ENCODE peak calls at places on chromosomes 13 and 19, in nine cellular contexts. D, Z, T, M, Q, L, I, R and B are unnamed samples.
A peak's percentile ranks its signal among the peaks of the same experiment; 100 is the strongest.

GRCh38 chr19:55441319-55441691 is 1.8 kb downstream of the SHISA7 start:
- DNase-seq in D (no peak), Z (no peak), T (no peak), M (no peak), Q (no peak), L (peak; percentile 43), I (no peak), R (no peak), B (no peak)

GRCh38 chr13:106548064-106548696 is 12.7 kb upstream of the EFNB2 start:
- DNase-seq in D (no peak), Z (no peak), T (no peak), M (no peak), Q (no peak), L (no peak), I (no peak), R (no peak), B (no peak)

GRCh38 chr19:56159009-56159501 is 16.8 kb upstream of the GALP start:
- DNase-seq in D (no peak), Z (no peak), T (no peak), M (no peak), Q (no peak), L (no peak), I (no peak), R (no peak), B (no peak)

GRCh38 chr13:98346904-98347636 is 170.0 kb upstream of the RNF113B start:
- DNase-seq in D (no peak), Z (no peak), T (no peak), M (no peak), Q (no peak), L (no peak), I (no peak), R (no peak), B (no peak)

GRCh38 chr19:43229315-43229714 is 23.9 kb upstream of the PSG4 start:
- DNase-seq in D (no peak), Z (no peak), T (peak; percentile 42), M (peak; percentile 12), Q (no peak), L (no peak), I (no peak), R (no peak), B (no peak)

GRCh38 chr19:39736088-39736487 is 1.7 kb downstream of the CLC start:
- DNase-seq in D (no peak), Z (no peak), T (no peak), M (no peak), Q (no peak), L (no peak), I (no peak), R (no peak), B (no peak)

GRCh38 chr19:40717880-40718773 is 1.2 kb downstream of the ITPKC start:
- DNase-seq in D (no peak), Z (no peak), T (no peak), M (no peak), Q (no peak), L (no peak), I (no peak), R (no peak), B (no peak)

GRCh38 chr13:23348270-23349126 is 85.0 kb downstream of the SACS start:
- DNase-seq in D (no peak), Z (no peak), T (no peak), M (no peak), Q (no peak), L (no peak), I (no peak), R (no peak), B (no peak)

GRCh38 chr13:106277483-106278154 is 257.8 kb downstream of the EFNB2 start:
- DNase-seq in D (no peak), Z (no peak), T (no peak), M (no peak), Q (no peak), L (no peak), I (no peak), R (no peak), B (no peak)

GRCh38 chr13:80533175-80533574 is 192.2 kb upstream of the SPRY2 start:
- DNase-seq in D (no peak), Z (no peak), T (no peak), M (no peak), Q (no peak), L (no peak), I (no peak), R (no peak), B (no peak)

GRCh38 chr19:17784201-17785008 is 10.5 kb upstream of the B3GNT3 start:
- DNase-seq in D (peak; percentile 25), Z (peak; percentile 49), T (peak; percentile 68), M (no peak), Q (no peak), L (peak; percentile 83), I (peak; percentile 54), R (no peak), B (peak; percentile 75)

GRCh38 chr13:110320645-110321044 is 13.6 kb downstream of the COL4A2 start:
- DNase-seq in D (no peak), Z (no peak), T (no peak), M (no peak), Q (no peak), L (no peak), I (no peak), R (no peak), B (no peak)

GRCh38 chr13:35225582-35225981 is 250.9 kb downstream of the MAB21L1 start:
- DNase-seq in D (no peak), Z (no peak), T (no peak), M (no peak), Q (no peak), L (no peak), I (no peak), R (no peak), B (no peak)